ENCODE peak calls at places on chromosome 7, in ten cellular contexts. W, Y, L, B, K, I, Q, F, Z and X are unnamed samples.

GRCh38 chr7:28165971-28166955 is 14.3 kb downstream of the JAZF1 start:
- DNase-seq in W (no peak), Y (no peak), L (no peak), B (no peak), K (no peak), I (peak), Q (no peak), F (peak), Z (no peak), X (no peak)

GRCh38 chr7:105648561-105649401 is 67.5 kb upstream of the EFCAB10 start:
- DNase-seq in W (no peak), Y (peak), L (no peak), B (no peak), K (no peak), I (no peak), Q (no peak), F (peak), Z (peak), X (no peak)

GRCh38 chr7:41695661-41696322 is 7.1 kb downstream of the INHBA start:
- DNase-seq in W (no peak), Y (no peak), L (no peak), B (no peak), K (no peak), I (peak), Q (no peak), F (peak), Z (peak), X (no peak)

GRCh38 chr7:158885624-158886023 is 29.3 kb downstream of the DYNC2I1 start:
- DNase-seq in W (no peak), Y (no peak), L (no peak), B (no peak), K (peak), I (peak), Q (no peak), F (no peak), Z (peak), X (no peak)

GRCh38 chr7:107874605-107875446 is 16.2 kb upstream of the DLD start:
- DNase-seq in W (peak), Y (peak), L (peak), B (no peak), K (peak), I (peak), Q (no peak), F (peak), Z (peak), X (peak)

GRCh38 chr7:34011017-34011680 is 105.8 kb downstream of the BMPER start:
- DNase-seq in W (no peak), Y (no peak), L (no peak), B (no peak), K (no peak), I (peak), Q (no peak), F (peak), Z (no peak), X (no peak)

GRCh38 chr7:12423355-12423994 is 19.8 kb upstream of the VWDE start:
- DNase-seq in W (no peak), Y (no peak), L (no peak), B (no peak), K (no peak), I (peak), Q (no peak), F (peak), Z (no peak), X (no peak)

GRCh38 chr7:24920702-24921679 is 59.0 kb downstream of the OSBPL3 start:
- DNase-seq in W (no peak), Y (peak), L (no peak), B (no peak), K (no peak), I (no peak), Q (no peak), F (no peak), Z (no peak), X (no peak)

GRCh38 chr7:102111758-102112119 is 174.9 kb upstream of the SH2B2 start:
- DNase-seq in W (no peak), Y (no peak), L (peak), B (no peak), K (no peak), I (no peak), Q (no peak), F (no peak), Z (no peak), X (no peak)

GRCh38 chr7:44323381-44324203 is 1.8 kb downstream of the CAMK2B start:
- DNase-seq in W (no peak), Y (no peak), L (peak), B (no peak), K (no peak), I (no peak), Q (no peak), F (no peak), Z (no peak), X (no peak)

GRCh38 chr7:20279979-20280378 is 50.7 kb upstream of the ITGB8 start:
- DNase-seq in W (no peak), Y (no peak), L (no peak), B (no peak), K (no peak), I (no peak), Q (no peak), F (no peak), Z (no peak), X (no peak)

GRCh38 chr7:24227603-24228359 is 56.2 kb upstream of the NPY start:
- DNase-seq in W (no peak), Y (no peak), L (no peak), B (no peak), K (no peak), I (no peak), Q (no peak), F (no peak), Z (no peak), X (peak)

GRCh38 chr7:114934758-114935157 is 12.9 kb downstream of the MDFIC start:
- DNase-seq in W (no peak), Y (no peak), L (no peak), B (no peak), K (no peak), I (peak), Q (no peak), F (no peak), Z (no peak), X (no peak)

DNA sequence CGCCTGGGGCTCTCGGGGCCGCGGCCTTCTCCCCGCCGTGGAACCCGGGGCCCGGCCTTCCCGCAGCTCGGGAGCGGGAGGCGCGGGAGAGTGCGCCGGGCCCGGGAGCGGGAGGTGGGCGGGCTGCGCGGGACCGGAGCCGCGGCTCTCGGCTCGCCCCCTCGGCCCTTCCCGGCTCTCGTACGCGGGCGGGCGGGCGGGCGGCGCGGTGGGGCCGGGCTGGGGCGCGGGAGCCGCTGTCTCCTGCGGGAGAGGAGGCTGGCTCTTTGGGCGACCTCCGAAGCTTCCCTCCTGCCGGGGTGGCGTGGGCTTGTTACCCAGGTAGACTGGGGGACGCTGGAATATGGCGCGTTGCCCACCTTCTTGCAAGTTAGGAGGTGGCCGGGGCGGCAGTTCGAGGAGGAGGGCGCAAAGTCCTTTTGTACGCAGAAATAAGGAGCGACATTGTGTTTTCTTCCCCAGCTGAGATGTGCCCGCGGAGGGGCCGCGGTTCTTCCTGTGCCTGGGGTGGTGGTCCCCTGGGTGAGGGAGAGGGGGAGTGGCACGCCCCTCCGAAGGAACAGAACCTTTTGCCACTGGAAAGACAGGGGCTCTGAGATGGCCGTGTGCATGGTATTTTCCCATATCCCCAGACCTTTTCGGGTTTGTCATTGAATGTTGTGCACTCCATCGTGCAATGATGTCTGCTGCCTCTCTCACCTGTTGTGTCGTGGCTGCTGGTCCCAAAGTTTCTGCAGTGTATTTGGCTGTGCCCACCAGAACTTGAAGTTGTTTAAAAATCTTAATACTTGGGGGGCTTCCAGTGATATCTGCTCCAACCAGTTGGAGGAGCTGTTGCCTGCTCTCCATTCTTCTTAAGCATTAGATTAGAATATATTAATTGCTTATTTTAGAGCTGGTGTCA is 844 bp downstream of the NRF1 start:
- DNase-seq in W (peak), Y (peak), L (peak), B (no peak), K (peak), I (peak), Q (peak), F (peak), Z (peak), X (peak)
- TF ChIP-seq CTCF in W (peak), Y (peak), L (peak), B (peak), K (peak), I (peak), Q (peak), F (peak), Z (peak), X (peak)

GRCh38 chr7:36368496-36368895 is 21.2 kb upstream of the ANLN start:
- DNase-seq in W (no peak), Y (no peak), L (no peak), B (no peak), K (no peak), I (no peak), Q (no peak), F (no peak), Z (no peak), X (no peak)

GRCh38 chr7:36367561-36367889 is 22.1 kb upstream of the ANLN start:
- DNase-seq in W (no peak), Y (peak), L (no peak), B (no peak), K (no peak), I (no peak), Q (no peak), F (no peak), Z (peak), X (no peak)

GRCh38 chr7:36370046-36370445 is 19.6 kb upstream of the ANLN start:
- DNase-seq in W (no peak), Y (no peak), L (no peak), B (no peak), K (no peak), I (no peak), Q (no peak), F (no peak), Z (no peak), X (no peak)

GRCh38 chr7:36366005-36366583 is 23.6 kb upstream of the ANLN start:
- DNase-seq in W (no peak), Y (no peak), L (no peak), B (no peak), K (no peak), I (no peak), Q (no peak), F (no peak), Z (no peak), X (no peak)

GRCh38 chr7:36366649-36367560 is 22.8 kb upstream of the ANLN start:
- DNase-seq in W (peak), Y (peak), L (peak), B (peak), K (peak), I (peak), Q (peak), F (peak), Z (peak), X (peak)
- TF ChIP-seq CTCF in W (peak), Y (peak), L (peak), B (peak), K (peak), I (peak), Q (peak), F (peak), Z (peak), X (peak)

GRCh38 chr7:98753176-98753575 is 116.6 kb downstream of the TMEM130 start:
- DNase-seq in W (no peak), Y (no peak), L (no peak), B (no peak), K (no peak), I (no peak), Q (no peak), F (no peak), Z (no peak), X (no peak)

GRCh38 chr7:98760201-98760651 is 109.6 kb downstream of the TMEM130 start:
- DNase-seq in W (no peak), Y (no peak), L (no peak), B (no peak), K (no peak), I (no peak), Q (no peak), F (no peak), Z (no peak), X (no peak)

GRCh38 chr7:98758157-98758556 is 111.7 kb downstream of the TMEM130 start:
- DNase-seq in W (no peak), Y (no peak), L (no peak), B (no peak), K (no peak), I (no peak), Q (no peak), F (no peak), Z (no peak), X (no peak)

GRCh38 chr7:98754041-98754479 is 115.8 kb downstream of the TMEM130 start:
- DNase-seq in W (no peak), Y (no peak), L (peak), B (no peak), K (no peak), I (peak), Q (no peak), F (no peak), Z (no peak), X (no peak)

DNA sequence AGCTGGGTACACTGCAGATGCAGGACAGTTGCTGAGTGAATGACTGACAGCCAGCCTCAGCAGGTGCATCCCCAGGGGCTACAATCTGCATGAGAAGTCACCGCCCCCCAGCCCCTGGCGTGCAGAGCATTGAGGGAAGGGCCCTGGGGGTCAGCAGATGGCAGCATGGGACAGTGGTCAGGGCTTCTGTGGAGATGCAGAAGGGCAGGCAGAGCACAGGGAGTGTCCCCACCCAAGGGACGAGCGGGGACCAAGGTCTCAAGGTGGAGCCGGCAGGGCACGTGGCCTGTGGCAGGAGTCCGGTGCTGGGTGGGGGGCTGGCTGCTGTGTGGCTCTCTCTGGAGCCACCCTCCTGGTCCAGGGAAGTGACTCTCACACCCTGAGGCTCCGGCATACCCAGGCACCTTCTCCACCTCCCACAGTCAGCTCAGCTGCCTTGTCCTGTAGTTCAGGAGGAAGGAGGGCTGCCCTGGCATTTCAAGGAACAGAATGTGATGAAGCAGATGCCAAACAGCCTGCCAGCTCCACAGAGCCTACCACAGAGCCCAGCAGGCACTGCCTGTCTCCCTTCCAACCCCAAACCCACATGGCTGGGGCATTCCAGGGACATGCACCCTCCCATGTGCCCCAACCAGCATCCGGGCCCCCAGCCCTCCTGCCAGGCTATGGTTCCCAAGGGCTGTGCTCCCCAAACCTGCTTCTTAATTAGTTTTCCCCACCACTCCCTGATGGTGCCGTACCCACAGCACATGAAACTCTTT is 114.5 kb downstream of the TMEM130 start:
- DNase-seq in W (peak), Y (no peak), L (peak), B (no peak), K (no peak), I (no peak), Q (no peak), F (no peak), Z (no peak), X (peak)
- TF ChIP-seq CTCF in W (peak), Y (no peak), L (peak), B (no peak), K (no peak), I (no peak), Q (no peak), F (no peak), Z (peak), X (peak)

DNA sequence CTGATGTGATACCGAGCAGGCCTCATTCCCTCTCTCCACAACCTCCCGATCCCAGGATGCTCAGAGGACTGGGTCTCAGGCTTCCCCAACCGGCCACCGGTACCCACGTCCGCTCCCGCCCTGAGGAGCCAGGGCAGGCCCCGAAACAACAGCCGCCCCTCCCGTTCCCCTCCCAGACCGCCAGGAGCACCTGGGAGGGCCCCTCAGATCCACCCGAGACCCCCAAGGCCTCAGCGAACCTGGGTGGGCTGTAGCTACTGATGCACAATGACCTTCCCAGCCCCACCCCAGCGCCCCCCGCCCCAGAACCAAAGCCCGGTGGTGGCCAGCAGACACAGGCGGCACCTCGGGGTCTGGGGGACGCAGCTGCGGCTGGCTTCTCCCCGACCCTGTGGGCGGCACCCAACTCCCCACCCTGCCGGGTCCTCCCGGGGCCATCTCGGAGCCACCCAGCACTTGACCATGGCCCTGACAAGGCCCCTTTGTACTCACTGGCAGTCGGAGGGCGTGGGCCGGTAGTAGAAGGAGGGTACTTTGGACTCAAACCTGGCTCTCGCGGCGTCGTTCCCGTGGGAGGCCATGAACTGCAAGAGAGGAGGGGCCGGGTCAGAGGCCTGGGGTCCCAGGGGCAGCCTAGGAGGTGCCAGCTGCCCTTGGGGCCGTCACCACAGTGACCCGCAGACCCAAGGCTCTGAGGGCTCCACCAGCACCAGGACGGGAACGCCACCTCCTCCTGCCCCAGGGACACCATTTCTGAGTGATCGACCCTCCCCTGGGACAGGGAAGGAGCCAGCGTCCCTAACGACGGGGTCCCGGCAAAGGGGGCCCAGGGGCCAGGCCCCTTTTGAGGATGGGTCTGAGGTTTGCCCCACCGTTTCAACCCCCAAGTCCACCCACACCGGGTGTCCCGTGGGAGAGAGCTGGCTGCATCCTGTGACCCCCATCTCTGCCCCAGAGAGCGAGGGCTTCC is 28.1 kb downstream of the ADAP1 start:
- DNase-seq in W (no peak), Y (peak), L (no peak), B (peak), K (no peak), I (no peak), Q (peak), F (no peak), Z (no peak), X (no peak)
- TF ChIP-seq CTCF in W (no peak), Y (no peak), L (no peak), B (no peak), K (no peak), I (no peak), Q (no peak), F (no peak), Z (no peak), X (no peak)

DNA sequence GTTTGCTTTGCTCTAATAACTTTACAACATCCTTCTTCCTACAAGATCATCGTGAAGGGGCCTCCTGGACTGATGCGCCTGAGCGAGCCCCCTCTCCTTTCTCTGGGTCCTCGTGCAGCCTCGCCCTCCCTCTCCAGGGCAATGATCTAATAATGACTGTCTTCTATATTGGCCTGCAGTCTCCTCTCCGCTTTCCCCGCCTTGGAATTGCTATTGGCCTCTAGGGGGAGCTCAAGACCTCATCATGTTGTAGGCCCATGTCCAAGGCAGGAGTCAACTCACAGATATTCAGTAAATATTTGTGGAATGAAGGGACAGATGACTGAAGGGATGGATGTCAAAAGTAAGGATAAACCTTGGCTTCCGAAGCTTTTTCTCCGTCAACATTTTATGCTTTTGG is 1180.3 kb downstream of the TYW1 start:
- DNase-seq in W (peak), Y (peak), L (peak), B (no peak), K (peak), I (peak), Q (no peak), F (peak), Z (peak), X (peak)
- TF ChIP-seq CTCF in W (peak), Y (peak), L (peak), B (peak), K (peak), I (peak), Q (peak), F (peak), Z (peak), X (peak)

GRCh38 chr7:100681491-100682227 is 8.1 kb downstream of the GNB2 start:
- DNase-seq in W (no peak), Y (no peak), L (no peak), B (no peak), K (no peak), I (no peak), Q (no peak), F (no peak), Z (no peak), X (peak)
- TF ChIP-seq CTCF in W (no peak), Y (no peak), L (no peak), B (no peak), K (no peak), I (no peak), Q (no peak), F (no peak), Z (no peak), X (no peak)